ENCODE peak calls at places on chromosomes 4 and X, in four cellular contexts. One of them, this sample, is unnamed.

GRCh38 chrX:150482537-150483217 is 85.7 kb upstream of the MTM1 start:
- DNase-seq in sciatic nerve: no peak
- DNase-seq in left lung: no peak
- DNase-seq in activated CD8-positive, alpha-beta T cell treated with anti-CD3 and anti-CD28 coated beads, Interleukin-2, amount 10 ng/mL, durations not matched to agents 7 days and 5 days: peak
- DNase-seq in this sample: no peak

GRCh38 chr4:147546341-147546740 is 65.4 kb downstream of the EDNRA start:
- DNase-seq in sciatic nerve: no peak
- DNase-seq in activated CD8-positive, alpha-beta T cell treated with anti-CD3 and anti-CD28 coated beads, Interleukin-2, amount 10 ng/mL, durations not matched to agents 7 days and 5 days: no peak
- DNase-seq in left lung: no peak
- DNase-seq in this sample: no peak

GRCh38 chr4:9781343-9782135 is at the start of gene DRD5:
- DNase-seq in left lung: peak
- DNase-seq in activated CD8-positive, alpha-beta T cell treated with anti-CD3 and anti-CD28 coated beads, Interleukin-2, amount 10 ng/mL, durations not matched to agents 7 days and 5 days: no peak
- DNase-seq in sciatic nerve: no peak
- DNase-seq in this sample: peak

GRCh38 chr4:6354626-6355025 is 85.0 kb downstream of the WFS1 start:
- DNase-seq in activated CD8-positive, alpha-beta T cell treated with anti-CD3 and anti-CD28 coated beads, Interleukin-2, amount 10 ng/mL, durations not matched to agents 7 days and 5 days: no peak
- DNase-seq in left lung: peak
- DNase-seq in sciatic nerve: no peak
- DNase-seq in this sample: no peak

GRCh38 chr4:159698336-159698735 is 595.5 kb downstream of the RAPGEF2 start:
- DNase-seq in sciatic nerve: no peak
- DNase-seq in left lung: no peak
- DNase-seq in activated CD8-positive, alpha-beta T cell treated with anti-CD3 and anti-CD28 coated beads, Interleukin-2, amount 10 ng/mL, durations not matched to agents 7 days and 5 days: no peak
- DNase-seq in this sample: no peak

GRCh38 chrX:119427024-119427794 is 28.1 kb downstream of the SLC25A43 start:
- DNase-seq in activated CD8-positive, alpha-beta T cell treated with anti-CD3 and anti-CD28 coated beads, Interleukin-2, amount 10 ng/mL, durations not matched to agents 7 days and 5 days: peak
- DNase-seq in sciatic nerve: no peak
- DNase-seq in left lung: no peak
- DNase-seq in this sample: no peak

GRCh38 chrX:131783555-131784338 is 239.4 kb upstream of the STK26 start:
- DNase-seq in activated CD8-positive, alpha-beta T cell treated with anti-CD3 and anti-CD28 coated beads, Interleukin-2, amount 10 ng/mL, durations not matched to agents 7 days and 5 days: no peak
- DNase-seq in left lung: no peak
- DNase-seq in sciatic nerve: peak
- DNase-seq in this sample: no peak

GRCh38 chr4:53089940-53090729 is 228.0 kb downstream of the RASL11B start:
- DNase-seq in sciatic nerve: no peak
- DNase-seq in left lung: no peak
- DNase-seq in activated CD8-positive, alpha-beta T cell treated with anti-CD3 and anti-CD28 coated beads, Interleukin-2, amount 10 ng/mL, durations not matched to agents 7 days and 5 days: no peak
- DNase-seq in this sample: no peak

GRCh38 chr4:655735-656151 is 18.3 kb downstream of the ATP5ME start:
- DNase-seq in left lung: peak
- DNase-seq in sciatic nerve: no peak
- DNase-seq in activated CD8-positive, alpha-beta T cell treated with anti-CD3 and anti-CD28 coated beads, Interleukin-2, amount 10 ng/mL, durations not matched to agents 7 days and 5 days: no peak
- DNase-seq in this sample: no peak

GRCh38 chr4:75633846-75634245 is 3.5 kb upstream of the CDKL2 start:
- DNase-seq in sciatic nerve: no peak
- DNase-seq in activated CD8-positive, alpha-beta T cell treated with anti-CD3 and anti-CD28 coated beads, Interleukin-2, amount 10 ng/mL, durations not matched to agents 7 days and 5 days: no peak
- DNase-seq in left lung: no peak
- DNase-seq in this sample: no peak

GRCh38 chr4:2393353-2394270 is 24.8 kb downstream of the ZFYVE28 start:
- DNase-seq in sciatic nerve: no peak
- DNase-seq in activated CD8-positive, alpha-beta T cell treated with anti-CD3 and anti-CD28 coated beads, Interleukin-2, amount 10 ng/mL, durations not matched to agents 7 days and 5 days: peak
- DNase-seq in left lung: no peak
- DNase-seq in this sample: no peak

GRCh38 chr4:120921456-120922389 is 803 bp downstream of the PRDM5 start:
- DNase-seq in activated CD8-positive, alpha-beta T cell treated with anti-CD3 and anti-CD28 coated beads, Interleukin-2, amount 10 ng/mL, durations not matched to agents 7 days and 5 days: peak
- DNase-seq in left lung: peak
- DNase-seq in sciatic nerve: peak
- DNase-seq in this sample: no peak

GRCh38 chr4:125010776-125011503 is 298.4 kb upstream of the ANKRD50 start:
- DNase-seq in sciatic nerve: no peak
- DNase-seq in activated CD8-positive, alpha-beta T cell treated with anti-CD3 and anti-CD28 coated beads, Interleukin-2, amount 10 ng/mL, durations not matched to agents 7 days and 5 days: no peak
- DNase-seq in left lung: no peak
- DNase-seq in this sample: peak

This sample was measured in iPS DF 19.7.